ENCODE peak calls at places on chromosomes 6 and 20, in seven cellular contexts. P is A549, I is HAP-1, C is lung, D is BE2C, A is left ventricle myocardium inferior, L is PC-9. Y is an unnamed sample.

GRCh38 chr6:26311385-26312095 is 53.5 kb upstream of the BTN3A2 start:
- DNase-seq in P (peak; percentile 82), D (peak; percentile 58), C (peak; percentile 37), L (peak; percentile 65), A (no peak), I (peak; percentile 77), Y (peak; percentile 54)

GRCh38 chr6:125809771-125810315 is 19.1 kb downstream of the NCOA7 start:
- DNase-seq in A (no peak), D (no peak), I (no peak), C (no peak), L (no peak), P (no peak), Y (no peak)

GRCh38 chr6:96942676-96943075 is 18.1 kb downstream of the KLHL32 start:
- DNase-seq in P (no peak), C (no peak), A (no peak), D (no peak), L (no peak), I (no peak), Y (no peak)

GRCh38 chr6:33205172-33206026 is 944 bp downstream of the HSD17B8 start:
- DNase-seq in A (no peak), C (no peak), D (no peak), I (no peak), L (peak; percentile 77), P (peak; percentile 59), Y (peak; percentile 49)

GRCh38 chr6:65182681-65183080 is 524.3 kb downstream of the EYS start:
- DNase-seq in P (no peak), D (no peak), A (no peak), L (no peak), I (no peak), C (no peak), Y (no peak)

GRCh38 chr20:59902470-59902869 is 31.0 kb downstream of the SYCP2 start:
- DNase-seq in A (no peak), P (no peak), D (no peak), C (no peak), I (no peak), L (no peak), Y (no peak)

GRCh38 chr6:84606860-84607259 is 157.5 kb downstream of the TBX18 start:
- DNase-seq in A (no peak), C (no peak), I (no peak), P (no peak), L (no peak), D (no peak), Y (no peak)

GRCh38 chr6:83378621-83379388 is 52.0 kb downstream of the ME1 start:
- DNase-seq in C (no peak), L (no peak), P (no peak), D (no peak), I (no peak), A (no peak), Y (no peak)

GRCh38 chr6:48835421-48835958 is 627.6 kb downstream of the MMUT start:
- DNase-seq in C (no peak), I (no peak), A (no peak), L (peak; percentile 13), P (no peak), D (no peak), Y (peak; percentile 2)

GRCh38 chr6:169545956-169546355 is 155.9 kb downstream of the WDR27 start:
- DNase-seq in L (no peak), C (no peak), A (no peak), P (no peak), D (no peak), I (no peak), Y (no peak)

GRCh38 chr20:46293084-46293483 is 15.2 kb downstream of the CDH22 start:
- DNase-seq in A (no peak), D (no peak), C (no peak), I (no peak), L (no peak), P (peak; percentile 40), Y (peak; percentile 51)

GRCh38 chr6:29828471-29828797 is 809 bp downstream of the HLA-G start:
- DNase-seq in I (no peak), C (no peak), P (no peak), L (no peak), A (no peak), D (no peak), Y (peak; percentile 52)

GRCh38 chr6:46421939-46422338 is 69.3 kb downstream of the RCAN2 start:
- DNase-seq in D (no peak), C (no peak), L (no peak), P (no peak), I (no peak), A (no peak), Y (no peak)

GRCh38 chr6:33914519-33915120 is 110.8 kb upstream of the MLN start:
- DNase-seq in P (no peak), D (no peak), L (no peak), C (no peak), A (no peak), I (no peak), Y (no peak)

GRCh38 chr20:37390503-37390890 is 44.6 kb downstream of the SRC start:
- DNase-seq in I (no peak), A (no peak), C (no peak), P (no peak), D (no peak), L (no peak), Y (no peak)

GRCh38 chr6:41189968-41190367 is 11.0 kb downstream of the TREML2 start:
- DNase-seq in L (no peak), A (no peak), P (no peak), I (no peak), C (no peak), D (no peak), Y (no peak)

GRCh38 chr20:50664248-50664647 is 27.1 kb downstream of the RIPOR3 start:
- DNase-seq in D (no peak), P (no peak), A (peak; percentile 65), L (no peak), I (no peak), C (no peak), Y (no peak)

GRCh38 chr6:163332575-163332974 is 81.9 kb upstream of the QKI start:
- DNase-seq in L (no peak), D (no peak), A (no peak), C (no peak), I (no peak), P (no peak), Y (no peak)

GRCh38 chr6:155181498-155181897 is 82.3 kb upstream of the CLDN20 start:
- DNase-seq in D (no peak), A (no peak), L (no peak), C (no peak), P (no peak), I (no peak), Y (no peak)

GRCh38 chr6:10401632-10402223 is 13.1 kb downstream of the TFAP2A start:
- DNase-seq in L (no peak), A (no peak), P (no peak), C (no peak), D (no peak), I (no peak), Y (no peak)

GRCh38 chr6:143546599-143546998 is 35.1 kb upstream of the FUCA2 start:
- DNase-seq in P (no peak), C (no peak), I (no peak), L (no peak), A (no peak), D (no peak), Y (no peak)

GRCh38 chr20:62030357-62030756 is 35.3 kb downstream of the TAF4 start:
- DNase-seq in L (no peak), C (no peak), P (no peak), I (no peak), A (no peak), D (no peak), Y (no peak)

GRCh38 chr20:62029951-62030350 is 35.7 kb downstream of the TAF4 start:
- DNase-seq in A (no peak), C (no peak), L (no peak), P (no peak), D (no peak), I (no peak), Y (no peak)

GRCh38 chr20:62028384-62028783 is 37.3 kb downstream of the TAF4 start:
- DNase-seq in P (no peak), L (no peak), D (no peak), C (no peak), I (no peak), A (no peak), Y (no peak)

GRCh38 chr20:62027698-62028321 is 37.9 kb downstream of the TAF4 start:
- DNase-seq in P (no peak), L (no peak), A (no peak), D (no peak), C (no peak), I (no peak), Y (no peak)

DNA sequence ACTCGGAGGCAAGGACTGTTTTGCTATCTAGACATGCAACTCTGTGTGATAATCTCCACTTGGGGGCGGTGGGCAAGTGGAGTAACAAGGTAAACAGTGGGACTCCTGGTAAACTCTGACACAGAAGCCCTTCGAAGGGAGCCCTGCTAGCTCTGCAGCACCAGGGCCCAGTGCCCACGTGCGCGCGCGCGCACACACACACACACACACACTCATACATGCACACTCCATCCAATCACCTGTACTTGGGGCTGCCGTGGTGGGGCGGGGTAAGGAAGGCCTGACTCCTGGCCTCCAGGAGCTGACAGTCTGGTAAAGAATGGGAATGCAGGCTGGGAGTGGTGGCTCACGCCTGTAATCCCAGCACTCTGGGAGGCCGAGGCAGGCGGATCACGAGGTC is 36.4 kb downstream of the TAF4 start:
- DNase-seq in A (no peak), C (no peak), D (no peak), L (no peak), I (no peak), P (no peak), Y (no peak)
- H3K4me1 ChIP-seq in A (peaks cover 59% of the 10 kb centered on the region), C (peaks cover 10% of the 10 kb centered on the region), D (peaks cover 7% of the 10 kb centered on the region), L (peaks cover 26% of the 10 kb centered on the region), I (no peaks in the 10 kb centered on the region), P (no peaks in the 10 kb centered on the region), Y (peaks cover 36% of the 10 kb centered on the region)

GRCh38 chr20:3782597-3782996 is 1.3 kb upstream of the SPEF1 start:
- DNase-seq in I (no peak), D (no peak), L (no peak), C (no peak), P (no peak), A (no peak), Y (no peak)
- H3K4me1 ChIP-seq in I (peaks cover 8% of the 10 kb centered on the region), D (no peaks in the 10 kb centered on the region), L (peaks cover 42% of the 10 kb centered on the region), C (peaks cover 28% of the 10 kb centered on the region), P (peaks cover 34% of the 10 kb centered on the region), A (peaks cover 62% of the 10 kb centered on the region), Y (peaks cover 8% of the 10 kb centered on the region)

GRCh38 chr6:35716798-35717197 is 20.0 kb upstream of the ARMC12 start:
- DNase-seq in D (no peak), A (no peak), I (no peak), L (no peak), P (no peak), C (no peak), Y (peak; percentile 9)
- H3K4me1 ChIP-seq in D (peaks cover 22% of the 10 kb centered on the region), A (peaks cover 40% of the 10 kb centered on the region), I (no peaks in the 10 kb centered on the region), L (no peaks in the 10 kb centered on the region), P (no peaks in the 10 kb centered on the region), C (peaks cover 15% of the 10 kb centered on the region), Y (peaks cover 22% of the 10 kb centered on the region)

GRCh38 chr6:101716387-101716786 is 322.9 kb downstream of the GRIK2 start:
- DNase-seq in I (no peak), D (no peak), P (no peak), A (no peak), L (no peak), C (no peak), Y (no peak)
- H3K4me1 ChIP-seq in I (peaks cover 4% of the 10 kb centered on the region), D (peaks cover 5% of the 10 kb centered on the region), P (no peaks in the 10 kb centered on the region), A (no peaks in the 10 kb centered on the region), L (no peaks in the 10 kb centered on the region), C (no peaks in the 10 kb centered on the region), Y (no peaks in the 10 kb centered on the region)

DNA sequence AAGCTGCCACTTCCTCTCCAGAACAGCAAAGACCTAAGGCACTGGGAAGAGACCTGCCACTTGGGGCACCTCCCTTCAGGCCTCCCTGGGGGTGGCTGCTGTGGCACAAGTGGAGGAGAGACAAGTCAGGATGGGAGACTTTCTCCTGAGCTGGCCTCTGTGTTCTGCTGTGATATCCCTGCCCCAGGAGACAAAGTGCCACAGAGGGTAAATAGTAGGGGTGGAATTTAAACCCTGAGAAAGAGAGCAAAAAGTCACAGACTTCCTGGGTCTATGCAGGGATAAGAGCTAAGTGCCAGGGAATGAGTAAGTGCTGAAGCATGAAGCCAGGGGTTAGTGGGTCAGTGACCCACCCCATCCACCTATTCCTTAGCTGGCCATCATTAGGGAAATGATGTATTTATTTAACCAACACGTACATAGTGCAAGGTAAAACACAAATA is 84.2 kb downstream of the MRPL14 start:
- DNase-seq in A (no peak), L (peak; percentile 75), I (no peak), C (no peak), P (peak; percentile 80), D (no peak), Y (no peak)
- H3K4me1 ChIP-seq in A (peaks cover 40% of the 10 kb centered on the region), L (peaks cover 82% of the 10 kb centered on the region), I (peaks cover 8% of the 10 kb centered on the region), C (peaks cover 6% of the 10 kb centered on the region), P (peaks cover 89% of the 10 kb centered on the region), D (peaks cover 9% of the 10 kb centered on the region), Y (peaks cover 48% of the 10 kb centered on the region)